ENCODE peak calls at places on chromosomes 6 and 20, in nine cellular contexts. One of them, this sample, is unnamed.

GRCh38 chr20:4130404-4131189 is 115.2 kb upstream of the RNF24 start:
- DNase-seq in GM23248: peak; percentile 80
- DNase-seq in pancreas: no peak
- DNase-seq in tibial artery: no peak
- DNase-seq in transverse colon: no peak
- DNase-seq in right cardiac atrium: no peak
- DNase-seq in uterus: no peak
- DNase-seq in body of pancreas: no peak
- DNase-seq in MM.1S: no peak
- DNase-seq in this sample: no peak

GRCh38 chr6:46996860-46997641 is 45.1 kb downstream of the ADGRF1 start:
- DNase-seq in body of pancreas: no peak
- DNase-seq in MM.1S: no peak
- DNase-seq in GM23248: no peak
- DNase-seq in right cardiac atrium: no peak
- DNase-seq in transverse colon: peak; percentile 28
- DNase-seq in tibial artery: no peak
- DNase-seq in uterus: no peak
- DNase-seq in pancreas: no peak
- DNase-seq in this sample: no peak

GRCh38 chr6:16901777-16902176 is 140.5 kb upstream of the ATXN1 start:
- DNase-seq in MM.1S: no peak
- DNase-seq in right cardiac atrium: peak; percentile 56
- DNase-seq in pancreas: peak; percentile 63
- DNase-seq in uterus: peak; percentile 43
- DNase-seq in body of pancreas: peak; percentile 51
- DNase-seq in tibial artery: peak; percentile 83
- DNase-seq in transverse colon: peak; percentile 62
- DNase-seq in GM23248: peak; percentile 82
- DNase-seq in this sample: peak; percentile 12

GRCh38 chr6:87702589-87702945 is 534 bp upstream of the AKIRIN2 start:
- DNase-seq in pancreas: no peak
- DNase-seq in uterus: no peak
- DNase-seq in MM.1S: no peak
- DNase-seq in transverse colon: no peak
- DNase-seq in tibial artery: no peak
- DNase-seq in right cardiac atrium: no peak
- DNase-seq in GM23248: peak; percentile 71
- DNase-seq in body of pancreas: no peak
- DNase-seq in this sample: no peak

GRCh38 chr6:161890959-161891358 is 617.1 kb upstream of the AGPAT4 start:
- DNase-seq in MM.1S: no peak
- DNase-seq in transverse colon: no peak
- DNase-seq in body of pancreas: no peak
- DNase-seq in uterus: no peak
- DNase-seq in pancreas: no peak
- DNase-seq in tibial artery: no peak
- DNase-seq in right cardiac atrium: peak; percentile 18
- DNase-seq in GM23248: no peak
- DNase-seq in this sample: no peak

GRCh38 chr6:38264605-38265004 is 375.1 kb downstream of the BTBD9 start:
- DNase-seq in MM.1S: no peak
- DNase-seq in transverse colon: no peak
- DNase-seq in uterus: no peak
- DNase-seq in tibial artery: no peak
- DNase-seq in GM23248: no peak
- DNase-seq in body of pancreas: no peak
- DNase-seq in pancreas: no peak
- DNase-seq in right cardiac atrium: no peak
- DNase-seq in this sample: no peak

GRCh38 chr6:33314943-33315752 is 1.3 kb upstream of the TAPBP start:
- DNase-seq in uterus: peak; percentile 63
- DNase-seq in GM23248: peak; percentile 50
- DNase-seq in body of pancreas: peak; percentile 43
- DNase-seq in pancreas: peak; percentile 64
- DNase-seq in MM.1S: no peak
- DNase-seq in tibial artery: peak; percentile 80
- DNase-seq in transverse colon: peak; percentile 86
- DNase-seq in right cardiac atrium: peak; percentile 71
- DNase-seq in this sample: no peak

GRCh38 chr20:4067600-4068261 is 52.4 kb upstream of the RNF24 start:
- DNase-seq in pancreas: no peak
- DNase-seq in tibial artery: peak; percentile 74
- DNase-seq in uterus: no peak
- DNase-seq in right cardiac atrium: no peak
- DNase-seq in body of pancreas: no peak
- DNase-seq in GM23248: peak; percentile 91
- DNase-seq in transverse colon: no peak
- DNase-seq in MM.1S: no peak
- DNase-seq in this sample: no peak

GRCh38 chr20:53611449-53611894 is 17.8 kb upstream of the ZNF217 start:
- DNase-seq in tibial artery: peak; percentile 66
- DNase-seq in pancreas: no peak
- DNase-seq in transverse colon: peak; percentile 37
- DNase-seq in uterus: peak; percentile 28
- DNase-seq in body of pancreas: no peak
- DNase-seq in GM23248: peak; percentile 94
- DNase-seq in right cardiac atrium: no peak
- DNase-seq in MM.1S: peak; percentile 76
- DNase-seq in this sample: no peak

GRCh38 chr6:158283304-158284005 is 28.8 kb upstream of the TULP4 start:
- DNase-seq in MM.1S: peak; percentile 61
- DNase-seq in right cardiac atrium: no peak
- DNase-seq in uterus: no peak
- DNase-seq in transverse colon: no peak
- DNase-seq in body of pancreas: no peak
- DNase-seq in GM23248: peak; percentile 42
- DNase-seq in pancreas: no peak
- DNase-seq in tibial artery: no peak
- DNase-seq in this sample: no peak

GRCh38 chr6:36592221-36592655 is 1.9 kb upstream of the SRSF3 start:
- DNase-seq in right cardiac atrium: no peak
- DNase-seq in body of pancreas: no peak
- DNase-seq in pancreas: no peak
- DNase-seq in tibial artery: peak; percentile 38
- DNase-seq in MM.1S: peak; percentile 95
- DNase-seq in transverse colon: peak; percentile 36
- DNase-seq in GM23248: no peak
- DNase-seq in uterus: no peak
- DNase-seq in this sample: no peak

GRCh38 chr6:165008971-165009370 is 300.4 kb downstream of the C6orf118 start:
- DNase-seq in pancreas: no peak
- DNase-seq in MM.1S: no peak
- DNase-seq in right cardiac atrium: no peak
- DNase-seq in uterus: no peak
- DNase-seq in transverse colon: no peak
- DNase-seq in body of pancreas: no peak
- DNase-seq in GM23248: peak; percentile 76
- DNase-seq in tibial artery: no peak
- DNase-seq in this sample: no peak

GRCh38 chr20:31605031-31605901 is at the start of gene ID1:
- DNase-seq in body of pancreas: peak; percentile 94
- DNase-seq in uterus: peak; percentile 92
- DNase-seq in GM23248: peak; percentile 98
- DNase-seq in right cardiac atrium: peak; percentile 98
- DNase-seq in MM.1S: peak; percentile 91
- DNase-seq in tibial artery: peak; percentile 98
- DNase-seq in pancreas: peak; percentile 90
- DNase-seq in transverse colon: peak; percentile 97
- DNase-seq in this sample: peak; percentile 81

GRCh38 chr6:43391448-43392031 is 22.1 kb upstream of the ZNF318 start:
- DNase-seq in body of pancreas: no peak
- DNase-seq in uterus: no peak
- DNase-seq in right cardiac atrium: no peak
- DNase-seq in transverse colon: no peak
- DNase-seq in tibial artery: no peak
- DNase-seq in GM23248: no peak
- DNase-seq in pancreas: no peak
- DNase-seq in MM.1S: no peak
- DNase-seq in this sample: no peak

GRCh38 chr20:41694796-41695195 is 76.6 kb upstream of the CHD6 start:
- DNase-seq in pancreas: no peak
- DNase-seq in GM23248: no peak
- DNase-seq in uterus: no peak
- DNase-seq in tibial artery: no peak
- DNase-seq in body of pancreas: no peak
- DNase-seq in transverse colon: no peak
- DNase-seq in MM.1S: no peak
- DNase-seq in right cardiac atrium: no peak
- DNase-seq in this sample: no peak
- H3K4me3 ChIP-seq in pancreas: no peak overlapping the region
- H3K4me3 ChIP-seq in GM23248: no peak overlapping the region
- H3K4me3 ChIP-seq in uterus: no peak overlapping the region
- H3K4me3 ChIP-seq in tibial artery: no peak overlapping the region
- H3K4me3 ChIP-seq in body of pancreas: no peak overlapping the region
- H3K4me3 ChIP-seq in transverse colon: no peak overlapping the region
- H3K4me3 ChIP-seq in MM.1S: peak overlapping the region; percentile 73
- H3K4me3 ChIP-seq in right cardiac atrium: no peak overlapping the region
- H3K4me3 ChIP-seq in this sample: no peak overlapping the region

GRCh38 chr6:359261-360035 is 32.1 kb upstream of the IRF4 start:
- DNase-seq in body of pancreas: no peak
- DNase-seq in uterus: no peak
- DNase-seq in GM23248: no peak
- DNase-seq in MM.1S: no peak
- DNase-seq in pancreas: no peak
- DNase-seq in tibial artery: no peak
- DNase-seq in right cardiac atrium: no peak
- DNase-seq in transverse colon: no peak
- DNase-seq in this sample: no peak
- H3K27ac ChIP-seq in body of pancreas: no peak overlapping the region
- H3K27ac ChIP-seq in uterus: no peak overlapping the region
- H3K27ac ChIP-seq in GM23248: no peak overlapping the region
- H3K27ac ChIP-seq in MM.1S: no peak overlapping the region
- H3K27ac ChIP-seq in pancreas: no peak overlapping the region
- H3K27ac ChIP-seq in tibial artery: no peak overlapping the region
- H3K27ac ChIP-seq in right cardiac atrium: no peak overlapping the region
- H3K27ac ChIP-seq in transverse colon: no peak overlapping the region
- H3K27ac ChIP-seq in this sample: no peak overlapping the region

GRCh38 chr6:154513601-154514320 is 3.3 kb upstream of the CNKSR3 start:
- DNase-seq in tibial artery: no peak
- DNase-seq in GM23248: no peak
- DNase-seq in right cardiac atrium: no peak
- DNase-seq in body of pancreas: no peak
- DNase-seq in transverse colon: no peak
- DNase-seq in pancreas: no peak
- DNase-seq in uterus: no peak
- DNase-seq in MM.1S: no peak
- DNase-seq in this sample: no peak

GRCh38 chr6:154518386-154518785 is 7.9 kb upstream of the CNKSR3 start:
- DNase-seq in GM23248: no peak
- DNase-seq in tibial artery: no peak
- DNase-seq in MM.1S: no peak
- DNase-seq in uterus: no peak
- DNase-seq in body of pancreas: no peak
- DNase-seq in pancreas: no peak
- DNase-seq in transverse colon: no peak
- DNase-seq in right cardiac atrium: no peak
- DNase-seq in this sample: no peak

GRCh38 chr6:154516276-154516675 is 5.8 kb upstream of the CNKSR3 start:
- DNase-seq in GM23248: no peak
- DNase-seq in uterus: no peak
- DNase-seq in transverse colon: no peak
- DNase-seq in pancreas: no peak
- DNase-seq in right cardiac atrium: no peak
- DNase-seq in body of pancreas: no peak
- DNase-seq in MM.1S: no peak
- DNase-seq in tibial artery: no peak
- DNase-seq in this sample: no peak

GRCh38 chr6:154514481-154514880 is 4.0 kb upstream of the CNKSR3 start:
- DNase-seq in tibial artery: no peak
- DNase-seq in right cardiac atrium: no peak
- DNase-seq in GM23248: no peak
- DNase-seq in MM.1S: no peak
- DNase-seq in uterus: no peak
- DNase-seq in transverse colon: no peak
- DNase-seq in pancreas: no peak
- DNase-seq in body of pancreas: no peak
- DNase-seq in this sample: no peak

DNA sequence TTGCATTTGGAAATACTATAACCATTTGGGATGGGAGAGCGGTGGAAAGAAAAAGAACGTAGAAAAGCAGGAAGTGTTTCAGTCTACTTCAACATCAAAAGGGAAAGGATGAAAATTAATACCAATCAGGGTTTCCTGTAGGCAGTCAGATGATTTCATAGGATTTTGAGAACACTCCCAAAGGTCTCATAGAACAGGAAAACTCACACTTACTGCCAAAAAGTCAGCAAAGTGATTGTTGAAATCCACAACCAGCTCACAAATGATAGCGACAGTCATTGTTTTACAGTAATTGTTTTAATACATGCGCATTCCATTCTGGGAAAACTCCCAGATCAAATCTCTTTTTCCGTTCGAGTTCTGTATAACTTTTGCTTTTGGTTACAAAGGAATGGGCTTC is 5.3 kb upstream of the CNKSR3 start:
- DNase-seq in pancreas: no peak
- DNase-seq in GM23248: peak; percentile 14
- DNase-seq in body of pancreas: no peak
- DNase-seq in MM.1S: no peak
- DNase-seq in tibial artery: no peak
- DNase-seq in uterus: no peak
- DNase-seq in right cardiac atrium: no peak
- DNase-seq in transverse colon: no peak
- DNase-seq in this sample: no peak
- H3K4me3 ChIP-seq in pancreas: no peak overlapping the region
- H3K4me3 ChIP-seq in GM23248: peak overlapping the region; percentile 59
- H3K4me3 ChIP-seq in body of pancreas: no peak overlapping the region
- H3K4me3 ChIP-seq in MM.1S: no peak overlapping the region
- H3K4me3 ChIP-seq in tibial artery: peak overlapping the region; percentile 16
- H3K4me3 ChIP-seq in uterus: no peak overlapping the region
- H3K4me3 ChIP-seq in right cardiac atrium: peak overlapping the region; percentile 32
- H3K4me3 ChIP-seq in transverse colon: no peak overlapping the region
- H3K4me3 ChIP-seq in this sample: peak overlapping the region; percentile 65

DNA sequence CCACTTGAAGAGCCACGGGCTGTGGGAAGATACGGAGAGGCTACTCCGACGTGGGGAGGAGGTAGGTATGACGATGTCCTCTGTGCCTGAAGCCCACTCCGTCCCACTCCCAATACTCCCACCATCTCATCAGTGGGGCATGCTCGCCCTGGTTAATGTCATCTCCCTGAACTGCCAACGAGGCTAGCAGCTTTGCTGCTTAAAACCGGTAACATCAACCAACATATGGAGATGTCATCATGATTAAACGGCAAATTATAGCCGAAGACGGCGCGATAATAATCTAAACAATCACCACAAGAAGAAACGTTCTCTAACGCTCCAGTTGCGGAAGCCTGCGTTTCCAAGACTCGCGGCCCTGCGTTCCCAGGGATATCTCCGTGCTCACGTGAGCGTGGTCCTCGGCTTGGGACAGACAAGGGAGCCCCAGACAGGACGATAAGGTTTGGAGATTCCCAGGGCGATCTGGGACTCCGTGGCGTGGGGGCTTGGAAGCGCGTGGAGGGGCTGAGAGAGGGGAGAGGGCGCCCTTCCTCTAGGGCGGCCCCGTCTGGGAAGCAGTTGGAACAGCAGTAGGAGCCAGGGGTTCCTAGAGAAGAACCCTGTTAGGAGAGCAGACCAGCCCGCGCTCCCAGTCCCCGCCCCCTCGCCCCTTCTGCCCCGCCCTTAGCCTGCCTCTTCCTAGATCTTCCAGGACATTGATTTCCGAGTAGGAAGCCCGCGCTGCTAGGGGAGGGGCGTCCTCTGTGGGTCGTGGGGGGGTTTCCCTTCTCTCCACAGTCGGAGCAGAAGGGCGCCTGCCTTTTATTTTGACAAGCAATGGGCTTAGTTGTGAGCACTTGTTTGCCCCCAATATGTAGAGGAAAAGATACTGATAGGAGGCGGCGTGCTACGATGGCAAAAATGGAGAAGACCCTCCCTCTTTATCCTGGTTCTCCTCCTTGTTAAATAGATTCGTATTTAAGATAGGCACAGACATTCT is 10.7 kb downstream of the NRN1 start:
- DNase-seq in GM23248: peak; percentile 92
- DNase-seq in body of pancreas: peak; percentile 30
- DNase-seq in right cardiac atrium: peak; percentile 66
- DNase-seq in pancreas: no peak
- DNase-seq in tibial artery: peak; percentile 88
- DNase-seq in uterus: peak; percentile 46
- DNase-seq in MM.1S: no peak
- DNase-seq in transverse colon: peak; percentile 54
- DNase-seq in this sample: no peak
- H3K27ac ChIP-seq in GM23248: peak overlapping the region; percentile 87
- H3K27ac ChIP-seq in body of pancreas: no peak overlapping the region
- H3K27ac ChIP-seq in right cardiac atrium: peak overlapping the region; percentile 63
- H3K27ac ChIP-seq in pancreas: no peak overlapping the region
- H3K27ac ChIP-seq in tibial artery: peak overlapping the region; percentile 69
- H3K27ac ChIP-seq in uterus: peak overlapping the region; percentile 49
- H3K27ac ChIP-seq in MM.1S: no peak overlapping the region
- H3K27ac ChIP-seq in transverse colon: peak overlapping the region; percentile 24
- H3K27ac ChIP-seq in this sample: no peak overlapping the region

This sample was measured in thoracic aorta.